ENCODE peak calls at places on chromosomes 6 and 20, in ten cellular contexts. One of them, this sample, is unnamed.

GRCh38 chr20:21099653-21100589 is 6.2 kb downstream of the LINC00237 start:
- DNase-seq in M059J: peak
- DNase-seq in stimulated activated CD4-positive, alpha-beta T cell treated with anti-CD3 and anti-CD28 coated beads, Interleukin-1b, Interleukin-23, amount 100 ng/mL, for 4 hours: peak
- DNase-seq in LHCN-M2: no peak
- DNase-seq in activated gamma-delta T cell treated with Interleukin-2 at 50 U/mL for 16 hours: peak
- DNase-seq in cortex of kidney: no peak
- DNase-seq in NCI-H774: peak
- DNase-seq in globus pallidus: peak
- DNase-seq in choroid plexus epithelial cell: no peak
- DNase-seq in sigmoid colon: no peak
- DNase-seq in this sample: no peak

GRCh38 chr6:31541059-31541657 is 645 bp downstream of the DDX39B start:
- DNase-seq in M059J: peak
- DNase-seq in stimulated activated CD4-positive, alpha-beta T cell treated with anti-CD3 and anti-CD28 coated beads, Interleukin-1b, Interleukin-23, amount 100 ng/mL, for 4 hours: peak
- DNase-seq in LHCN-M2: peak
- DNase-seq in activated gamma-delta T cell treated with Interleukin-2 at 50 U/mL for 16 hours: peak
- DNase-seq in cortex of kidney: no peak
- DNase-seq in NCI-H774: no peak
- DNase-seq in globus pallidus: no peak
- DNase-seq in choroid plexus epithelial cell: peak
- DNase-seq in sigmoid colon: no peak
- DNase-seq in this sample: peak

GRCh38 chr20:31698803-31699718 is 23.6 kb downstream of the BCL2L1 start:
- DNase-seq in M059J: peak
- DNase-seq in stimulated activated CD4-positive, alpha-beta T cell treated with anti-CD3 and anti-CD28 coated beads, Interleukin-1b, Interleukin-23, amount 100 ng/mL, for 4 hours: no peak
- DNase-seq in LHCN-M2: peak
- DNase-seq in activated gamma-delta T cell treated with Interleukin-2 at 50 U/mL for 16 hours: no peak
- DNase-seq in cortex of kidney: no peak
- DNase-seq in NCI-H774: peak
- DNase-seq in globus pallidus: peak
- DNase-seq in choroid plexus epithelial cell: peak
- DNase-seq in sigmoid colon: peak
- DNase-seq in this sample: peak

GRCh38 chr6:158991017-158991723 is 8.8 kb downstream of the RSPH3 start:
- DNase-seq in M059J: peak
- DNase-seq in stimulated activated CD4-positive, alpha-beta T cell treated with anti-CD3 and anti-CD28 coated beads, Interleukin-1b, Interleukin-23, amount 100 ng/mL, for 4 hours: no peak
- DNase-seq in LHCN-M2: no peak
- DNase-seq in activated gamma-delta T cell treated with Interleukin-2 at 50 U/mL for 16 hours: no peak
- DNase-seq in cortex of kidney: no peak
- DNase-seq in NCI-H774: no peak
- DNase-seq in globus pallidus: no peak
- DNase-seq in choroid plexus epithelial cell: no peak
- DNase-seq in sigmoid colon: no peak
- DNase-seq in this sample: no peak

GRCh38 chr20:19122395-19122794 is 90.0 kb upstream of the SLC24A3 start:
- DNase-seq in M059J: no peak
- DNase-seq in stimulated activated CD4-positive, alpha-beta T cell treated with anti-CD3 and anti-CD28 coated beads, Interleukin-1b, Interleukin-23, amount 100 ng/mL, for 4 hours: no peak
- DNase-seq in LHCN-M2: no peak
- DNase-seq in activated gamma-delta T cell treated with Interleukin-2 at 50 U/mL for 16 hours: no peak
- DNase-seq in cortex of kidney: no peak
- DNase-seq in NCI-H774: no peak
- DNase-seq in globus pallidus: no peak
- DNase-seq in choroid plexus epithelial cell: no peak
- DNase-seq in sigmoid colon: no peak
- DNase-seq in this sample: no peak

GRCh38 chr6:30600576-30600975 is 16.5 kb downstream of the PPP1R10 start:
- DNase-seq in M059J: peak
- DNase-seq in stimulated activated CD4-positive, alpha-beta T cell treated with anti-CD3 and anti-CD28 coated beads, Interleukin-1b, Interleukin-23, amount 100 ng/mL, for 4 hours: no peak
- DNase-seq in LHCN-M2: no peak
- DNase-seq in activated gamma-delta T cell treated with Interleukin-2 at 50 U/mL for 16 hours: no peak
- DNase-seq in cortex of kidney: no peak
- DNase-seq in NCI-H774: no peak
- DNase-seq in globus pallidus: no peak
- DNase-seq in choroid plexus epithelial cell: no peak
- DNase-seq in sigmoid colon: no peak
- DNase-seq in this sample: no peak

GRCh38 chr6:87926687-87927086 is 121.0 kb upstream of the SPACA1 start:
- DNase-seq in M059J: no peak
- DNase-seq in stimulated activated CD4-positive, alpha-beta T cell treated with anti-CD3 and anti-CD28 coated beads, Interleukin-1b, Interleukin-23, amount 100 ng/mL, for 4 hours: no peak
- DNase-seq in LHCN-M2: no peak
- DNase-seq in activated gamma-delta T cell treated with Interleukin-2 at 50 U/mL for 16 hours: no peak
- DNase-seq in cortex of kidney: no peak
- DNase-seq in NCI-H774: no peak
- DNase-seq in globus pallidus: no peak
- DNase-seq in choroid plexus epithelial cell: no peak
- DNase-seq in sigmoid colon: no peak
- DNase-seq in this sample: no peak

GRCh38 chr6:155314773-155315515 is 660 bp upstream of the TFB1M start:
- DNase-seq in M059J: peak
- DNase-seq in stimulated activated CD4-positive, alpha-beta T cell treated with anti-CD3 and anti-CD28 coated beads, Interleukin-1b, Interleukin-23, amount 100 ng/mL, for 4 hours: peak
- DNase-seq in LHCN-M2: peak
- DNase-seq in activated gamma-delta T cell treated with Interleukin-2 at 50 U/mL for 16 hours: no peak
- DNase-seq in cortex of kidney: no peak
- DNase-seq in NCI-H774: peak
- DNase-seq in globus pallidus: no peak
- DNase-seq in choroid plexus epithelial cell: peak
- DNase-seq in sigmoid colon: peak
- DNase-seq in this sample: peak

GRCh38 chr20:50242863-50243609 is 52.4 kb downstream of the CEBPB start:
- DNase-seq in M059J: peak
- DNase-seq in stimulated activated CD4-positive, alpha-beta T cell treated with anti-CD3 and anti-CD28 coated beads, Interleukin-1b, Interleukin-23, amount 100 ng/mL, for 4 hours: no peak
- DNase-seq in LHCN-M2: no peak
- DNase-seq in activated gamma-delta T cell treated with Interleukin-2 at 50 U/mL for 16 hours: no peak
- DNase-seq in cortex of kidney: no peak
- DNase-seq in NCI-H774: no peak
- DNase-seq in globus pallidus: peak
- DNase-seq in choroid plexus epithelial cell: no peak
- DNase-seq in sigmoid colon: no peak
- DNase-seq in this sample: peak

GRCh38 chr6:20024316-20024673 is 187.1 kb downstream of the ID4 start:
- DNase-seq in M059J: no peak
- DNase-seq in stimulated activated CD4-positive, alpha-beta T cell treated with anti-CD3 and anti-CD28 coated beads, Interleukin-1b, Interleukin-23, amount 100 ng/mL, for 4 hours: no peak
- DNase-seq in LHCN-M2: no peak
- DNase-seq in activated gamma-delta T cell treated with Interleukin-2 at 50 U/mL for 16 hours: no peak
- DNase-seq in cortex of kidney: no peak
- DNase-seq in NCI-H774: no peak
- DNase-seq in globus pallidus: no peak
- DNase-seq in choroid plexus epithelial cell: no peak
- DNase-seq in sigmoid colon: no peak
- DNase-seq in this sample: no peak

GRCh38 chr6:82818727-82819126 is 246.9 kb downstream of the UBE3D start:
- DNase-seq in M059J: peak
- DNase-seq in stimulated activated CD4-positive, alpha-beta T cell treated with anti-CD3 and anti-CD28 coated beads, Interleukin-1b, Interleukin-23, amount 100 ng/mL, for 4 hours: no peak
- DNase-seq in LHCN-M2: peak
- DNase-seq in activated gamma-delta T cell treated with Interleukin-2 at 50 U/mL for 16 hours: no peak
- DNase-seq in cortex of kidney: no peak
- DNase-seq in NCI-H774: no peak
- DNase-seq in globus pallidus: no peak
- DNase-seq in choroid plexus epithelial cell: peak
- DNase-seq in sigmoid colon: no peak
- DNase-seq in this sample: peak

GRCh38 chr6:42851599-42851998 is 27.8 kb upstream of the RPL7L1 start:
- DNase-seq in M059J: no peak
- DNase-seq in stimulated activated CD4-positive, alpha-beta T cell treated with anti-CD3 and anti-CD28 coated beads, Interleukin-1b, Interleukin-23, amount 100 ng/mL, for 4 hours: no peak
- DNase-seq in LHCN-M2: no peak
- DNase-seq in activated gamma-delta T cell treated with Interleukin-2 at 50 U/mL for 16 hours: no peak
- DNase-seq in cortex of kidney: no peak
- DNase-seq in NCI-H774: no peak
- DNase-seq in globus pallidus: no peak
- DNase-seq in choroid plexus epithelial cell: no peak
- DNase-seq in sigmoid colon: no peak
- DNase-seq in this sample: no peak

GRCh38 chr6:63154535-63154934 is 56.7 kb upstream of the FKBP1C start:
- DNase-seq in M059J: no peak
- DNase-seq in stimulated activated CD4-positive, alpha-beta T cell treated with anti-CD3 and anti-CD28 coated beads, Interleukin-1b, Interleukin-23, amount 100 ng/mL, for 4 hours: no peak
- DNase-seq in LHCN-M2: no peak
- DNase-seq in activated gamma-delta T cell treated with Interleukin-2 at 50 U/mL for 16 hours: no peak
- DNase-seq in cortex of kidney: no peak
- DNase-seq in NCI-H774: no peak
- DNase-seq in globus pallidus: no peak
- DNase-seq in choroid plexus epithelial cell: no peak
- DNase-seq in sigmoid colon: no peak
- DNase-seq in this sample: no peak

GRCh38 chr6:48535569-48535968 is 424.6 kb upstream of the PTCHD4 start:
- DNase-seq in M059J: peak
- DNase-seq in stimulated activated CD4-positive, alpha-beta T cell treated with anti-CD3 and anti-CD28 coated beads, Interleukin-1b, Interleukin-23, amount 100 ng/mL, for 4 hours: no peak
- DNase-seq in LHCN-M2: peak
- DNase-seq in activated gamma-delta T cell treated with Interleukin-2 at 50 U/mL for 16 hours: no peak
- DNase-seq in cortex of kidney: no peak
- DNase-seq in NCI-H774: no peak
- DNase-seq in globus pallidus: no peak
- DNase-seq in choroid plexus epithelial cell: peak
- DNase-seq in sigmoid colon: no peak
- DNase-seq in this sample: peak

GRCh38 chr6:128807577-128807976 is 75.4 kb upstream of the LAMA2 start:
- DNase-seq in M059J: peak
- DNase-seq in stimulated activated CD4-positive, alpha-beta T cell treated with anti-CD3 and anti-CD28 coated beads, Interleukin-1b, Interleukin-23, amount 100 ng/mL, for 4 hours: no peak
- DNase-seq in LHCN-M2: peak
- DNase-seq in activated gamma-delta T cell treated with Interleukin-2 at 50 U/mL for 16 hours: no peak
- DNase-seq in cortex of kidney: no peak
- DNase-seq in NCI-H774: no peak
- DNase-seq in globus pallidus: peak
- DNase-seq in choroid plexus epithelial cell: peak
- DNase-seq in sigmoid colon: no peak
- DNase-seq in this sample: peak

GRCh38 chr20:59583428-59584277 is 20.7 kb upstream of the PHACTR3 start:
- DNase-seq in M059J: no peak
- DNase-seq in stimulated activated CD4-positive, alpha-beta T cell treated with anti-CD3 and anti-CD28 coated beads, Interleukin-1b, Interleukin-23, amount 100 ng/mL, for 4 hours: no peak
- DNase-seq in LHCN-M2: no peak
- DNase-seq in activated gamma-delta T cell treated with Interleukin-2 at 50 U/mL for 16 hours: no peak
- DNase-seq in cortex of kidney: no peak
- DNase-seq in NCI-H774: no peak
- DNase-seq in globus pallidus: peak
- DNase-seq in choroid plexus epithelial cell: no peak
- DNase-seq in sigmoid colon: peak
- DNase-seq in this sample: no peak

GRCh38 chr6:138337076-138337475 is 40.6 kb upstream of the SMIM28 start:
- DNase-seq in M059J: no peak
- DNase-seq in stimulated activated CD4-positive, alpha-beta T cell treated with anti-CD3 and anti-CD28 coated beads, Interleukin-1b, Interleukin-23, amount 100 ng/mL, for 4 hours: no peak
- DNase-seq in LHCN-M2: no peak
- DNase-seq in activated gamma-delta T cell treated with Interleukin-2 at 50 U/mL for 16 hours: no peak
- DNase-seq in cortex of kidney: no peak
- DNase-seq in NCI-H774: no peak
- DNase-seq in globus pallidus: no peak
- DNase-seq in choroid plexus epithelial cell: no peak
- DNase-seq in sigmoid colon: no peak
- DNase-seq in this sample: no peak